ENCODE peak calls at places on chromosomes 7 and 10, in eight cellular contexts. A is erythroblast, Y is lower leg skin, P is NB4, O is prostate gland, R is testis, T is H1, C is Peyer's patch. H is an unnamed sample.

GRCh38 chr7:73894851-73895441 is 34.0 kb downstream of the TMEM270 start:
- DNase-seq in T (no peak), P (no peak), Y (peak), A (no peak), R (no peak), C (peak), O (no peak), H (peak)

GRCh38 chr7:45033261-45033930 is 33.4 kb downstream of the CCM2 start:
- DNase-seq in T (no peak), O (no peak), Y (no peak), A (no peak), C (no peak), P (peak), R (no peak), H (peak)

GRCh38 chr7:74104702-74105101 is 21.1 kb downstream of the LIMK1 start:
- DNase-seq in P (no peak), R (no peak), Y (no peak), C (no peak), O (no peak), A (no peak), T (no peak), H (peak)

GRCh38 chr7:108347616-108348015 is 108.6 kb downstream of the NRCAM start:
- DNase-seq in P (peak), Y (no peak), C (no peak), R (no peak), O (no peak), T (peak), A (peak), H (peak)

GRCh38 chr7:1697499-1698125 is 27.5 kb downstream of the ELFN1 start:
- DNase-seq in T (no peak), Y (no peak), A (no peak), C (peak), O (no peak), R (no peak), P (no peak), H (no peak)

GRCh38 chr10:86868353-86868752 is 89.1 kb downstream of the MMRN2 start:
- DNase-seq in R (peak), T (peak), Y (no peak), O (no peak), A (no peak), C (no peak), P (no peak), H (peak)

GRCh38 chr7:121003986-121004685 is 15.6 kb downstream of the CPED1 start:
- DNase-seq in O (no peak), C (no peak), A (no peak), Y (no peak), R (peak), T (no peak), P (no peak), H (no peak)

GRCh38 chr7:86947956-86948355 is 111.5 kb downstream of the ELAPOR2 start:
- DNase-seq in P (no peak), T (no peak), C (no peak), A (no peak), O (no peak), R (no peak), Y (no peak), H (no peak)

GRCh38 chr10:128540806-128541739 is 414.9 kb upstream of the MKI67 start:
- DNase-seq in A (no peak), P (peak), C (no peak), Y (no peak), R (peak), O (peak), T (peak), H (no peak)

GRCh38 chr7:774161-775109 is 47.4 kb upstream of the PRKAR1B start:
- DNase-seq in O (peak), C (peak), A (peak), T (peak), R (peak), P (peak), Y (no peak), H (peak)

GRCh38 chr7:142881586-142882337 is 3.8 kb downstream of the TRPV6 start:
- DNase-seq in C (peak), O (no peak), Y (no peak), T (no peak), P (no peak), R (no peak), A (no peak), H (no peak)

GRCh38 chr10:59126277-59126676 is 50.2 kb upstream of the PHYHIPL start:
- DNase-seq in R (no peak), Y (no peak), A (no peak), P (peak), T (no peak), C (no peak), O (no peak), H (no peak)

GRCh38 chr7:87075671-87076404 is 16.4 kb upstream of the ELAPOR2 start:
- DNase-seq in O (no peak), R (no peak), C (no peak), T (no peak), A (no peak), P (no peak), Y (no peak), H (no peak)

GRCh38 chr7:129801882-129802281 is 150.9 kb downstream of the UBE2H start:
- DNase-seq in Y (no peak), A (no peak), O (no peak), R (no peak), C (no peak), T (no peak), P (no peak), H (no peak)

GRCh38 chr7:108372601-108373000 is 83.6 kb downstream of the NRCAM start:
- DNase-seq in T (no peak), R (no peak), O (no peak), A (no peak), C (no peak), Y (no peak), P (no peak), H (no peak)

GRCh38 chr7:40923631-40924030 is 779.3 kb downstream of the INHBA start:
- DNase-seq in R (no peak), T (no peak), P (no peak), O (no peak), A (no peak), C (no peak), Y (no peak), H (no peak)

GRCh38 chr10:93746844-93747284 is 10.9 kb upstream of the LGI1 start:
- DNase-seq in C (peak), T (peak), O (no peak), R (peak), Y (no peak), P (peak), A (no peak), H (peak)

GRCh38 chr10:62934258-62934657 is 118.1 kb upstream of the EGR2 start:
- DNase-seq in P (peak), O (no peak), R (no peak), T (no peak), Y (no peak), C (no peak), A (no peak), H (no peak)

GRCh38 chr10:49761201-49761788 is 828 bp downstream of the OGDHL start:
- DNase-seq in Y (no peak), A (no peak), O (no peak), P (peak), R (no peak), C (no peak), T (no peak), H (no peak)

GRCh38 chr10:14586901-14587300 is 187.8 kb downstream of the FAM107B start:
- DNase-seq in P (no peak), T (no peak), Y (no peak), O (no peak), R (no peak), C (peak), A (no peak), H (no peak)

GRCh38 chr7:50502947-50503346 is 52.8 kb upstream of the FIGNL1 start:
- DNase-seq in A (no peak), O (no peak), R (no peak), C (no peak), P (no peak), Y (no peak), T (no peak), H (no peak)

GRCh38 chr10:73910764-73911552 is at the start of gene PLAU:
- DNase-seq in O (peak), P (peak), Y (no peak), A (no peak), T (no peak), R (peak), C (peak), H (peak)

GRCh38 chr10:126598009-126598408 is 72.5 kb downstream of the C10orf90 start:
- DNase-seq in Y (no peak), R (peak), P (peak), O (peak), A (peak), T (no peak), C (no peak), H (peak)

GRCh38 chr10:47368431-47369180 is 15.5 kb downstream of the ZNF488 start:
- DNase-seq in C (peak), R (peak), P (no peak), T (no peak), O (no peak), A (no peak), Y (no peak), H (no peak)

GRCh38 chr7:105015631-105015965 is 1.6 kb downstream of the KMT2E start:
- DNase-seq in R (peak), P (peak), O (peak), C (peak), Y (peak), T (no peak), A (peak), H (peak)

GRCh38 chr7:16604054-16604453 is 41.5 kb downstream of the ANKMY2 start:
- DNase-seq in P (peak), A (peak), C (no peak), T (no peak), Y (no peak), R (no peak), O (no peak), H (no peak)

GRCh38 chr7:155860461-155860839 is 48.2 kb upstream of the SHH start:
- DNase-seq in R (peak), P (no peak), T (no peak), A (no peak), O (no peak), Y (no peak), C (no peak), H (no peak)

GRCh38 chr7:27134392-27134791 is 3.8 kb upstream of the HOXA4 start:
- DNase-seq in Y (no peak), T (no peak), C (no peak), P (peak), R (no peak), O (no peak), A (no peak), H (peak)

GRCh38 chr7:101815826-101816488 is 1.5 kb upstream of the CUX1 start:
- DNase-seq in A (peak), O (peak), P (peak), R (peak), T (peak), Y (peak), C (peak), H (peak)
- TF ChIP-seq POLR2A in A (no peak), O (no peak), P (peak), R (no peak), T (peak), Y (no peak), C (no peak), H (peak)

DNA sequence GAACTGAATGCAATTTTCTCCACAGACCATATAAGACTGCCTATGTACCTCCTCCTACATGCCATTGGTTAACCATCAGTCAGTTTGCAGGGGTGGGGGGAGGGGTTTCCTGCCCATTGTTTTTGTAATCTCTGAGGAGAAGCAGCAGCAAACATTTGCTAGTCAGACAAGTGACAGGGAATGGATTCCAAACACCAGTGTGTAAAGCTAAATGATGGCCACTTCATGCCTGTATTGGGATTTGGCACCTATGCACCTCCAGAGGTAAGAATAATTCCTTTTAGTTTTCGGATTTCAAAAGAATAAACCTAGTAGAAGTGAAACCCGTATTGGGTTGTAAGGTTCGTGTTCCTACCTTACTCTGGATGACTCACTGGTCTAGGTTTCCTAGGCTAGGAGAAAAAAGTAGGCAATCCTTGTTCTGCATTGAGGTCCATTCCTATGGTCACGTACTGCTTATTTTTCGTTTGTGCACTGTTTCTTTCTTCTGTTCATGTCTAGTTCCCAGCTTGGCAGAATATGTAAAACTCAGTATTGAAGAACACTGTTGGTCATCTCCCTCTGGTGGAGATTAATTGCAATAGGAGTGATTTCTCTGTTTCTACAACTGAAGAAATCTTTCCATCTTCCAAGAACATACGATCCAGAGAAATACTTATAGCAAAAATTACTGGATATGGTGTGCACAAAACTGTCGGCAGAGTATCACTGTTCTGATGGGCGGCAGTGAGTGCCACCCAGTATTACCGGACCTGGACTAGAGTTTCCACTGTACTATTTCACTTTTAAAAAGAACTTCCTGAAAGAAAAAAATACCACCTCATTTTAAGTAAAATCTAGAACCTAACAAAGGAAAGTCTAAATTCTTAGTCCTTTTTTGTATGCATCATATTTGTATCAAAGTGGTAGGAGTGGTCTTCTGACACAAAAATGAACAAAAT is at the start of gene AKR1C3:
- DNase-seq in A (peak), R (no peak), O (no peak), Y (no peak), C (no peak), T (peak), P (peak), H (peak)
- TF ChIP-seq POLR2A in A (peak), R (no peak), O (no peak), Y (no peak), C (peak), T (no peak), P (no peak), H (no peak)

GRCh38 chr10:124607693-124608092 is 136.5 kb downstream of the FAM53B start:
- DNase-seq in P (no peak), C (no peak), O (no peak), R (no peak), T (no peak), A (no peak), Y (no peak), H (no peak)

GRCh38 chr10:124605481-124605855 is 138.7 kb downstream of the FAM53B start:
- DNase-seq in Y (no peak), P (no peak), T (no peak), R (no peak), C (no peak), O (no peak), A (no peak), H (no peak)

GRCh38 chr10:124606822-124607221 is 137.4 kb downstream of the FAM53B start:
- DNase-seq in Y (no peak), R (no peak), C (no peak), O (no peak), P (peak), A (no peak), T (no peak), H (no peak)

GRCh38 chr10:124605001-124605370 is 139.2 kb downstream of the FAM53B start:
- DNase-seq in O (no peak), Y (no peak), C (no peak), R (no peak), A (no peak), P (peak), T (no peak), H (no peak)

DNA sequence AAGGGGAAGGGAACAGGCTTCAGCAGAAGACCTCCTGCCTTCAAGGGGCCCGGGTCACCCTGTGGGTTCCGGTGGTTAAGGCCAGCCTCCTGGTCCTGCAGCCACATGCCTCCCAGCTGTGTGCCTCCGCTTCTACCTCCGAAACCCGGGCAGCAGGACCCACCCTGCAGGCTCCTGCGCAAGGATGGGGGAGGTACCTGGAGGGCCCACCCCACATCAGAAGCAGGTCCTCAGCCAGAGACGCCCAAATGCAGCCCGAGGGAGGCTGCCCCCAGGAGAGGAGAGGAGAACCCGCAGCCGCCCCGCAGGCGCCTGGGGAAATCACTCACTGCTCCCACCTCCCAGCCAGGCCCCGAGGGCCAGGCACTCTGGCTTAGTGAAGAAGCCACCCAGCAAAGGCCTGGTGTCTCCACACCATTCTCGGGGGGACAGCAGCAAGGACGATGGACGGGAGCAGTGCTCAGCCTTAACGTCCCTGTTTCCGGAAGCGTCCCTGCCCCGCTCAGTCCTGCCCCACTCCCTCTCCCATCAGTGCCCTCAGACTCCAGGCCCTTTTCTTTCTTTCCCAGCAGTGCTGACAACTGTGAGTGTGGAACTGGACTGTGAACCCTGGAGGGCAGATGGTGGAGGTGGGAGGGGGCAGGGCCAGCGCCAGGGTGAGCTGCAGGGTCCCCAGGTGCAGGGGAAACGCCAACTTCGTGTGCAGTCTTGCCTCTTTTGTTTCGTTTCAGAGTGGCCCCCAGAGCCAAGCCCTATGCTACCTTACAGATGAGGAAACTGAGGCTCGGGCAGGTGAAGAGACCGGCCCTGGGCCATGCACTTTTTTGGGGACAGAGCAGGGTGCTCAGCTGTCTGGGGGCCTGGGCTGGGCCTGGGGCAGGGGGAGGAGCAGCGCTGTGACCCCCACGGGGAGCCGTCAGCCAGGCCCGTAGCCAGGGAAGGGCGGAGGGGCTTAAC is 138.0 kb downstream of the FAM53B start:
- DNase-seq in A (no peak), O (no peak), T (no peak), Y (no peak), R (no peak), C (no peak), P (peak), H (no peak)
- TF ChIP-seq POLR2A in A (no peak), O (no peak), T (no peak), Y (no peak), R (no peak), C (no peak), P (no peak), H (no peak)

GRCh38 chr10:97318772-97319651 is at the start of gene FRAT1:
- DNase-seq in P (peak), R (peak), A (peak), C (peak), Y (peak), T (peak), O (peak), H (peak)
- TF ChIP-seq POLR2A in P (peak), R (peak), A (peak), C (peak), Y (no peak), T (no peak), O (peak), H (peak)

GRCh38 chr10:123154092-123154942 is at the start of gene BUB3:
- DNase-seq in P (peak), T (peak), Y (peak), A (peak), R (peak), C (peak), O (peak), H (peak)
- TF ChIP-seq POLR2A in P (peak), T (no peak), Y (no peak), A (peak), R (peak), C (peak), O (peak), H (peak)

DNA sequence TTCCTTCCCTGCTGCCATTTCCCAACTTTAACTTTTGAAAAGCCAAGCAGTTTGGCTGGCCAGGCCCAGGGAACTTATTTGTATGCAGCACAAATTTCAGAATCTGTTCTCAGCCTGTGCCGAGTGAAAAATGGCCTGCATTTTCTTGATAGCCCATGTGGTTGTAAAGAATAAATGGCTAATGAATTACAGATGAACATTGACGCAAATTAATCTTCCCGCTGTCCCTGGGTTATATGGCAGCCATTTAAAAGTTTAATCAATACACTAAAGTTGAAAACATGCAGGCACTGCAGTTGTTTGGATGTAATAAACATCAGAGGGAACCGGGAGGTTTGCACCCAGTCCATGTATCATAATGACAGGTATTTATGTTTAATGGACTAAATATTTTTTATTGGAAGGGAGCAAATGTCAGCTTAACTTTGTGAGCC is 1092.4 kb downstream of the LRMDA start:
- DNase-seq in O (no peak), P (no peak), A (no peak), R (no peak), T (no peak), C (no peak), Y (no peak), H (no peak)
- TF ChIP-seq POLR2A in O (no peak), P (no peak), A (no peak), R (no peak), T (no peak), C (no peak), Y (no peak), H (no peak)

GRCh38 chr7:149261829-149262617 is at the start of gene ZNF783:
- DNase-seq in O (peak), P (peak), R (peak), C (peak), A (peak), Y (peak), T (peak), H (peak)
- TF ChIP-seq POLR2A in O (peak), P (peak), R (no peak), C (no peak), A (peak), Y (no peak), T (peak), H (no peak)

H was measured in IMR-90.